ENCODE peak calls at places on chromosomes 13 and 19, in four cellular contexts. K is foreskin fibroblast, H is Calu3, U is astrocyte of the cerebellum. P is an unnamed sample.

GRCh38 chr19:34051255-34051654 is 121.0 kb upstream of the LSM14A start:
- DNase-seq in K (no peak), H (no peak), U (no peak), P (no peak)

GRCh38 chr13:80084086-80084676 is 256.7 kb downstream of the SPRY2 start:
- DNase-seq in K (peak; percentile 79), H (no peak), U (peak; percentile 98), P (peak; percentile 50)

GRCh38 chr13:20206836-20207235 is 14.1 kb upstream of the GJB2 start:
- DNase-seq in K (no peak), H (no peak), U (no peak), P (no peak)

GRCh38 chr19:35673121-35673804 is 6.9 kb downstream of the UPK1A start:
- DNase-seq in K (peak; percentile 59), H (peak; percentile 74), U (no peak), P (peak; percentile 14)

GRCh38 chr13:79070343-79070974 is 335.6 kb downstream of the RBM26 start:
- DNase-seq in K (no peak), H (no peak), U (no peak), P (no peak)

GRCh38 chr13:36154567-36155231 is 23.5 kb upstream of the DCLK1 start:
- DNase-seq in K (no peak), H (no peak), U (no peak), P (no peak)

GRCh38 chr13:93260591-93260990 is 34.0 kb downstream of the GPC6 start:
- DNase-seq in K (peak; percentile 36), H (no peak), U (no peak), P (no peak)

GRCh38 chr19:33434886-33435705 is 61.6 kb downstream of the CEBPG start:
- DNase-seq in K (no peak), H (peak; percentile 41), U (peak; percentile 16), P (no peak)

GRCh38 chr19:54875506-54875905 is 1.5 kb downstream of the FCAR start:
- DNase-seq in K (no peak), H (no peak), U (no peak), P (no peak)

GRCh38 chr19:33438016-33438671 is 64.6 kb downstream of the CEBPG start:
- DNase-seq in K (no peak), H (no peak), U (no peak), P (no peak)

GRCh38 chr19:48290923-48291700 is 21.2 kb downstream of the ZNF114 start:
- DNase-seq in K (peak; percentile 58), H (peak; percentile 87), U (peak; percentile 76), P (no peak)

GRCh38 chr19:57558525-57558924 is 1.1 kb downstream of the ZNF550 start:
- DNase-seq in K (no peak), H (no peak), U (no peak), P (no peak)

GRCh38 chr19:4151623-4152022 is 1.8 kb upstream of the CREB3L3 start:
- DNase-seq in K (no peak), H (no peak), U (no peak), P (no peak)

GRCh38 chr13:107650081-107650701 is 565.1 kb downstream of the LIG4 start:
- DNase-seq in K (no peak), H (peak; percentile 42), U (peak; percentile 31), P (no peak)

GRCh38 chr13:80361883-80362327 is 21.0 kb upstream of the SPRY2 start:
- DNase-seq in K (no peak), H (no peak), U (no peak), P (no peak)

GRCh38 chr19:1261863-1262686 is 7.1 kb upstream of the CIRBP start:
- DNase-seq in K (no peak), H (peak; percentile 75), U (peak; percentile 64), P (no peak)

GRCh38 chr13:21219044-21219381 is 42.6 kb downstream of the MRPL57 start:
- DNase-seq in K (no peak), H (no peak), U (no peak), P (no peak)

GRCh38 chr13:28792992-28793391 is 27.1 kb upstream of the MTUS2 start:
- DNase-seq in K (peak; percentile 71), H (no peak), U (peak; percentile 53), P (peak; percentile 31)

GRCh38 chr13:63206431-63206830 is 1790.8 kb upstream of the PCDH20 start:
- DNase-seq in K (no peak), H (no peak), U (no peak), P (no peak)

GRCh38 chr19:1050989-1051788 is 11.3 kb downstream of the ABCA7 start:
- DNase-seq in K (no peak), H (no peak), U (no peak), P (no peak)

GRCh38 chr19:49690073-49690655 is 752 bp upstream of the CPT1C start:
- DNase-seq in K (no peak), H (no peak), U (no peak), P (no peak)

GRCh38 chr13:29878101-29878500 is 27.7 kb upstream of the UBL3 start:
- DNase-seq in K (no peak), H (no peak), U (no peak), P (no peak)

GRCh38 chr13:109779074-109779473 is 7.3 kb downstream of the IRS2 start:
- DNase-seq in K (no peak), H (no peak), U (no peak), P (no peak)

GRCh38 chr19:51887522-51888498 is at the start of gene ZNF577:
- DNase-seq in K (peak; percentile 89), H (peak; percentile 95), U (peak; percentile 83), P (peak; percentile 56)

GRCh38 chr13:113597386-113598080 is 13.0 kb downstream of the TFDP1 start:
- DNase-seq in K (no peak), H (no peak), U (no peak), P (no peak)

GRCh38 chr19:688214-688613 is 7.0 kb downstream of the PRSS57 start:
- DNase-seq in K (no peak), H (no peak), U (no peak), P (no peak)

GRCh38 chr13:106597190-106597589 is 29.3 kb upstream of the ARGLU1 start:
- DNase-seq in K (no peak), H (no peak), U (no peak), P (no peak)

GRCh38 chr19:8397746-8398721 is 7.9 kb downstream of the RAB11B start:
- DNase-seq in K (no peak), H (no peak), U (no peak), P (no peak)

GRCh38 chr19:4053423-4054324 is 13.0 kb downstream of the ZBTB7A start:
- DNase-seq in K (no peak), H (no peak), U (no peak), P (no peak)

GRCh38 chr13:27556109-27556508 is 64.2 kb downstream of the LNX2 start:
- DNase-seq in K (peak; percentile 70), H (peak; percentile 5), U (peak; percentile 62), P (no peak)

GRCh38 chr19:53086949-53087348 is 16.3 kb downstream of the ZNF160 start:
- DNase-seq in K (peak; percentile 23), H (no peak), U (no peak), P (peak; percentile 16)

GRCh38 chr13:73036566-73036965 is 22.2 kb upstream of the KLF5 start:
- DNase-seq in K (no peak), H (no peak), U (no peak), P (no peak)

GRCh38 chr13:99135591-99135990 is 65.1 kb upstream of the UBAC2 start:
- DNase-seq in K (no peak), H (no peak), U (no peak), P (no peak)
- TF ChIP-seq CTCF in K (no peak), H (no peak), U (no peak), P (no peak)

GRCh38 chr19:18866800-18867123 is 29.2 kb downstream of the CERS1 start:
- DNase-seq in K (no peak), H (no peak), U (no peak), P (no peak)
- TF ChIP-seq CTCF in K (no peak), H (no peak), U (no peak), P (no peak)

GRCh38 chr13:97757807-97758206 is 195.7 kb upstream of the IPO5 start:
- DNase-seq in K (no peak), H (no peak), U (no peak), P (no peak)

GRCh38 chr13:97758317-97758716 is 195.2 kb upstream of the IPO5 start:
- DNase-seq in K (no peak), H (no peak), U (no peak), P (no peak)

GRCh38 chr13:97753269-97753668 is 200.2 kb upstream of the IPO5 start:
- DNase-seq in K (no peak), H (no peak), U (no peak), P (no peak)

GRCh38 chr13:97751477-97751876 is 202.0 kb upstream of the IPO5 start:
- DNase-seq in K (no peak), H (no peak), U (no peak), P (no peak)

DNA sequence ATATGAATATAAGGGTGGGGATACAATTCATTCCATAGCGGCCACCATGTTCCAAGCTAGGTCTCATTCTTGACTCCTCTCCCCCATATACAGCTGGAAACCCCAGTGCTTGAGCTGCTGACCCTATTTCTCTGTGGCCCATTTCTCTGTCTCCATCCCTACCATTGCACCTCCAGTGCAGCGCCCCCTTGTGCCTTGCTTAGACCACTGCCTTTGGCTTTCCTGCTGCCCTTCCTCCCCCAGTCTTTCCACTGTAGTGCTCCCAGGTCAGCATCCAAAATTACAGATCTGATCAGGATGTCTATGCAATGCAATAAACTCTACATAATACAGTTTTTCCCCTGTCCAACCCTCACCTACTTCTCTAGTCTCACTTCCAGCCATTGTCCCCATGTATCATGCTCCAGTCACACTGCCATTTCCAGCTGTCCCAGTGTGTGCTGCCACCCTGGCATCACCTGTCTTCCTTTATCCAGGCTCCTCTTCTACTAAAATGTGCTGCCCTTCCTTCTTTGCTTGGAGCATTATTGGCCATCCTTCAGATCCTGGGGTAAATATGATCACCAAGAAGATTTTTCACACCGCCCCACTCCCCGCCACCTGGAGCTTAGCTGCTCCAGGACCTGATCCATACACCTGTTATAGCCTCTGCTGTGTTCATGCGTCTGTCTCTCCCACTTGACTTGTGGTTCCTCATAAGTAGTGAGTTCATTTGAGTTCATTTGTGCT is 199.4 kb upstream of the IPO5 start:
- DNase-seq in K (no peak), H (no peak), U (no peak), P (no peak)
- TF ChIP-seq CTCF in K (no peak), H (no peak), U (no peak), P (peak; percentile 34)

DNA sequence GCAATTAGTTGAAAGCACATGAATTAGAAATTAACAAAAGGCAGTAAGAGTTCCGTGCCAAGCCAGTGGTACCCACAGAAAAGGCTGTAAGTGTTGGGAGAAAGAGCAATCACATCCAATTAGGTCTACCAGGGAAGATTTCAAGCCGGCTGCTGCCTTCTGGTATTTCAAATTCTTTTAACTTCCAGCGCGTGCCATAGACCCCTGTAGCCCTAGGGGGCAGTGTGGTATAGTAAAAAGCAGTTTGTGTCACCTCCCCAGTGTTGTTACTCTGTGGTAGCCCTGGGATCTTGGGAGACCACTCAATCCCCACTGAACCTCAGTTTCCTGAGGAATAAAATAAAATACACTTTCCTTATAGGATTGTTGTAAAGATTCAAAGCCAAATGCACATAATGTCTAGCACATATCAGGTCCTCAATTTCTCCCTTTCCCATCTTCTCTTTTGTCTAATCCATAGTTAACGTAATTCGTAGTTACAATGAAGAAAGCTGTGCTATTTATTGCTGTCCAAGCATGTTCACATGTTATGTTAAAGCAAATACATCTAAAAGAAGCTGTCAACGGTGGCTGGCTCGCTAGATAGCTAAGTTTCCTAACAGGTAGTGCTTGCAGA is 230.2 kb downstream of the TDRD3 start:
- DNase-seq in K (no peak), H (peak; percentile 8), U (peak; percentile 6), P (no peak)
- TF ChIP-seq CTCF in K (peak; percentile 30), H (no peak), U (peak; percentile 81), P (peak; percentile 63)

GRCh38 chr19:46347572-46347883 is 641 bp downstream of the PPP5C start:
- DNase-seq in K (no peak), H (no peak), U (no peak), P (no peak)
- TF ChIP-seq CTCF in K (no peak), H (no peak), U (no peak), P (no peak)

GRCh38 chr19:41325640-41325946 is 15.6 kb downstream of the CCDC97 start:
- DNase-seq in K (no peak), H (no peak), U (no peak), P (no peak)
- TF ChIP-seq CTCF in K (no peak), H (no peak), U (no peak), P (no peak)

GRCh38 chr13:39462456-39462855 is 140.5 kb downstream of the LHFPL6 start:
- DNase-seq in K (peak; percentile 16), H (no peak), U (no peak), P (no peak)
- TF ChIP-seq CTCF in K (no peak), H (no peak), U (no peak), P (no peak)

P was measured in HFF-Myc.